ENCODE peak calls at places on chromosomes 12 and 14, in nine cellular contexts. One of them, this sample, is unnamed.

GRCh38 chr14:30610719-30611388 is 11.3 kb upstream of the SCFD1 start:
- DNase-seq in astrocyte of the spinal cord: peak
- DNase-seq in fibroblast of mammary gland: peak
- DNase-seq in fibroblast of the aortic adventitia: peak
- DNase-seq in breast epithelium: no peak
- DNase-seq in Peyer's patch: no peak
- DNase-seq in uterus: peak
- DNase-seq in tibial artery: peak
- DNase-seq in GM12878: no peak
- DNase-seq in this sample: peak

GRCh38 chr12:64450711-64451486 is 1.0 kb upstream of the TBK1 start:
- DNase-seq in uterus: no peak
- DNase-seq in breast epithelium: no peak
- DNase-seq in GM12878: no peak
- DNase-seq in fibroblast of mammary gland: peak
- DNase-seq in fibroblast of the aortic adventitia: peak
- DNase-seq in Peyer's patch: no peak
- DNase-seq in tibial artery: no peak
- DNase-seq in astrocyte of the spinal cord: peak
- DNase-seq in this sample: peak

GRCh38 chr14:40213701-40214100 is 781.5 kb upstream of the FBXO33 start:
- DNase-seq in astrocyte of the spinal cord: no peak
- DNase-seq in Peyer's patch: no peak
- DNase-seq in tibial artery: no peak
- DNase-seq in uterus: no peak
- DNase-seq in fibroblast of the aortic adventitia: no peak
- DNase-seq in GM12878: no peak
- DNase-seq in fibroblast of mammary gland: no peak
- DNase-seq in breast epithelium: no peak
- DNase-seq in this sample: no peak

GRCh38 chr14:89304972-89305703 is 111.9 kb downstream of the FOXN3 start:
- DNase-seq in uterus: peak
- DNase-seq in fibroblast of mammary gland: peak
- DNase-seq in Peyer's patch: no peak
- DNase-seq in GM12878: peak
- DNase-seq in astrocyte of the spinal cord: peak
- DNase-seq in tibial artery: peak
- DNase-seq in fibroblast of the aortic adventitia: peak
- DNase-seq in breast epithelium: no peak
- DNase-seq in this sample: peak

GRCh38 chr12:678747-679712 is 15.8 kb upstream of the NINJ2 start:
- DNase-seq in fibroblast of the aortic adventitia: no peak
- DNase-seq in astrocyte of the spinal cord: no peak
- DNase-seq in fibroblast of mammary gland: no peak
- DNase-seq in GM12878: peak
- DNase-seq in tibial artery: no peak
- DNase-seq in breast epithelium: no peak
- DNase-seq in Peyer's patch: no peak
- DNase-seq in uterus: no peak
- DNase-seq in this sample: no peak

GRCh38 chr14:102917469-102918211 is 4.8 kb upstream of the AMN start:
- DNase-seq in GM12878: no peak
- DNase-seq in uterus: no peak
- DNase-seq in astrocyte of the spinal cord: peak
- DNase-seq in fibroblast of the aortic adventitia: peak
- DNase-seq in breast epithelium: no peak
- DNase-seq in Peyer's patch: peak
- DNase-seq in tibial artery: peak
- DNase-seq in fibroblast of mammary gland: peak
- DNase-seq in this sample: peak

GRCh38 chr14:77065851-77066554 is 32.1 kb upstream of the CIPC start:
- DNase-seq in breast epithelium: no peak
- DNase-seq in GM12878: no peak
- DNase-seq in tibial artery: no peak
- DNase-seq in Peyer's patch: no peak
- DNase-seq in fibroblast of the aortic adventitia: no peak
- DNase-seq in astrocyte of the spinal cord: no peak
- DNase-seq in fibroblast of mammary gland: no peak
- DNase-seq in uterus: no peak
- DNase-seq in this sample: no peak

GRCh38 chr12:96064266-96064665 is 28.9 kb upstream of the LTA4H start:
- DNase-seq in breast epithelium: no peak
- DNase-seq in fibroblast of mammary gland: no peak
- DNase-seq in uterus: no peak
- DNase-seq in GM12878: no peak
- DNase-seq in fibroblast of the aortic adventitia: no peak
- DNase-seq in Peyer's patch: no peak
- DNase-seq in astrocyte of the spinal cord: no peak
- DNase-seq in tibial artery: no peak
- DNase-seq in this sample: no peak

GRCh38 chr12:8912910-8913309 is 1.4 kb upstream of the PHC1 start:
- DNase-seq in astrocyte of the spinal cord: no peak
- DNase-seq in GM12878: no peak
- DNase-seq in fibroblast of mammary gland: peak
- DNase-seq in fibroblast of the aortic adventitia: no peak
- DNase-seq in breast epithelium: peak
- DNase-seq in uterus: no peak
- DNase-seq in Peyer's patch: no peak
- DNase-seq in tibial artery: no peak
- DNase-seq in this sample: no peak

GRCh38 chr14:61621444-61621843 is 73.9 kb upstream of the HIF1A start:
- DNase-seq in uterus: no peak
- DNase-seq in fibroblast of mammary gland: no peak
- DNase-seq in tibial artery: no peak
- DNase-seq in fibroblast of the aortic adventitia: no peak
- DNase-seq in breast epithelium: no peak
- DNase-seq in Peyer's patch: no peak
- DNase-seq in GM12878: no peak
- DNase-seq in astrocyte of the spinal cord: no peak
- DNase-seq in this sample: no peak

GRCh38 chr12:25208554-25208953 is 13.5 kb downstream of the ETFRF1 start:
- DNase-seq in breast epithelium: no peak
- DNase-seq in astrocyte of the spinal cord: no peak
- DNase-seq in uterus: no peak
- DNase-seq in tibial artery: no peak
- DNase-seq in fibroblast of mammary gland: no peak
- DNase-seq in Peyer's patch: no peak
- DNase-seq in fibroblast of the aortic adventitia: no peak
- DNase-seq in GM12878: no peak
- DNase-seq in this sample: no peak

GRCh38 chr12:66367015-66367667 is 64.8 kb downstream of the HELB start:
- DNase-seq in fibroblast of mammary gland: no peak
- DNase-seq in GM12878: no peak
- DNase-seq in tibial artery: no peak
- DNase-seq in breast epithelium: no peak
- DNase-seq in fibroblast of the aortic adventitia: no peak
- DNase-seq in astrocyte of the spinal cord: no peak
- DNase-seq in uterus: no peak
- DNase-seq in Peyer's patch: no peak
- DNase-seq in this sample: no peak

GRCh38 chr12:116891019-116891418 is 9.8 kb upstream of the HRK start:
- DNase-seq in uterus: no peak
- DNase-seq in astrocyte of the spinal cord: no peak
- DNase-seq in fibroblast of mammary gland: no peak
- DNase-seq in GM12878: no peak
- DNase-seq in Peyer's patch: no peak
- DNase-seq in breast epithelium: no peak
- DNase-seq in fibroblast of the aortic adventitia: no peak
- DNase-seq in tibial artery: no peak
- DNase-seq in this sample: no peak

GRCh38 chr12:106445981-106446380 is 88.4 kb downstream of the POLR3B start:
- DNase-seq in uterus: no peak
- DNase-seq in Peyer's patch: no peak
- DNase-seq in tibial artery: no peak
- DNase-seq in GM12878: no peak
- DNase-seq in astrocyte of the spinal cord: no peak
- DNase-seq in fibroblast of the aortic adventitia: no peak
- DNase-seq in breast epithelium: no peak
- DNase-seq in fibroblast of mammary gland: no peak
- DNase-seq in this sample: no peak

GRCh38 chr12:57525615-57526383 is 3.2 kb downstream of the MBD6 start:
- DNase-seq in fibroblast of the aortic adventitia: no peak
- DNase-seq in uterus: no peak
- DNase-seq in fibroblast of mammary gland: no peak
- DNase-seq in astrocyte of the spinal cord: no peak
- DNase-seq in tibial artery: no peak
- DNase-seq in GM12878: no peak
- DNase-seq in Peyer's patch: no peak
- DNase-seq in breast epithelium: no peak
- DNase-seq in this sample: no peak

GRCh38 chr12:81077329-81077685 is 572 bp upstream of the ACSS3 start:
- DNase-seq in astrocyte of the spinal cord: peak
- DNase-seq in fibroblast of mammary gland: peak
- DNase-seq in GM12878: no peak
- DNase-seq in fibroblast of the aortic adventitia: peak
- DNase-seq in tibial artery: no peak
- DNase-seq in breast epithelium: no peak
- DNase-seq in Peyer's patch: no peak
- DNase-seq in uterus: peak
- DNase-seq in this sample: peak

GRCh38 chr12:16610006-16610520 is 4.1 kb upstream of the LMO3 start:
- DNase-seq in GM12878: no peak
- DNase-seq in tibial artery: no peak
- DNase-seq in astrocyte of the spinal cord: no peak
- DNase-seq in fibroblast of the aortic adventitia: no peak
- DNase-seq in fibroblast of mammary gland: no peak
- DNase-seq in Peyer's patch: no peak
- DNase-seq in breast epithelium: no peak
- DNase-seq in uterus: peak
- DNase-seq in this sample: no peak

GRCh38 chr12:131044136-131044535 is 90.4 kb downstream of the ADGRD1 start:
- DNase-seq in tibial artery: no peak
- DNase-seq in breast epithelium: peak
- DNase-seq in fibroblast of mammary gland: no peak
- DNase-seq in fibroblast of the aortic adventitia: no peak
- DNase-seq in uterus: no peak
- DNase-seq in Peyer's patch: no peak
- DNase-seq in astrocyte of the spinal cord: no peak
- DNase-seq in GM12878: no peak
- DNase-seq in this sample: no peak

GRCh38 chr14:71395151-71395604 is 487.9 kb downstream of the PCNX1 start:
- DNase-seq in Peyer's patch: no peak
- DNase-seq in tibial artery: no peak
- DNase-seq in fibroblast of mammary gland: peak
- DNase-seq in GM12878: no peak
- DNase-seq in fibroblast of the aortic adventitia: peak
- DNase-seq in breast epithelium: no peak
- DNase-seq in astrocyte of the spinal cord: no peak
- DNase-seq in uterus: no peak
- DNase-seq in this sample: peak

GRCh38 chr12:47779301-47779942 is 6.4 kb downstream of the SLC48A1 start:
- DNase-seq in uterus: peak
- DNase-seq in GM12878: peak
- DNase-seq in Peyer's patch: peak
- DNase-seq in fibroblast of mammary gland: peak
- DNase-seq in breast epithelium: peak
- DNase-seq in fibroblast of the aortic adventitia: peak
- DNase-seq in astrocyte of the spinal cord: peak
- DNase-seq in tibial artery: peak
- DNase-seq in this sample: peak

GRCh38 chr12:10027311-10028099 is 3.0 kb upstream of the CLEC9A start:
- DNase-seq in GM12878: no peak
- DNase-seq in tibial artery: no peak
- DNase-seq in Peyer's patch: no peak
- DNase-seq in fibroblast of mammary gland: peak
- DNase-seq in breast epithelium: no peak
- DNase-seq in fibroblast of the aortic adventitia: no peak
- DNase-seq in astrocyte of the spinal cord: no peak
- DNase-seq in uterus: no peak
- DNase-seq in this sample: peak

GRCh38 chr14:88750945-88751344 is 41.8 kb downstream of the EML5 start:
- DNase-seq in fibroblast of the aortic adventitia: no peak
- DNase-seq in astrocyte of the spinal cord: no peak
- DNase-seq in Peyer's patch: no peak
- DNase-seq in uterus: no peak
- DNase-seq in breast epithelium: no peak
- DNase-seq in fibroblast of mammary gland: no peak
- DNase-seq in GM12878: no peak
- DNase-seq in tibial artery: no peak
- DNase-seq in this sample: no peak

GRCh38 chr12:97283297-97283696 is 179.3 kb upstream of the RMST start:
- DNase-seq in uterus: no peak
- DNase-seq in Peyer's patch: no peak
- DNase-seq in tibial artery: no peak
- DNase-seq in breast epithelium: no peak
- DNase-seq in fibroblast of the aortic adventitia: no peak
- DNase-seq in astrocyte of the spinal cord: no peak
- DNase-seq in fibroblast of mammary gland: no peak
- DNase-seq in GM12878: no peak
- DNase-seq in this sample: no peak
- TF ChIP-seq CTCF in uterus: no peak
- TF ChIP-seq CTCF in Peyer's patch: no peak
- TF ChIP-seq CTCF in tibial artery: no peak
- TF ChIP-seq CTCF in breast epithelium: no peak
- TF ChIP-seq CTCF in fibroblast of the aortic adventitia: no peak
- TF ChIP-seq CTCF in astrocyte of the spinal cord: no peak
- TF ChIP-seq CTCF in fibroblast of mammary gland: no peak
- TF ChIP-seq CTCF in GM12878: peak
- TF ChIP-seq CTCF in this sample: no peak

GRCh38 chr12:6341439-6342139 is at the start of gene TNFRSF1A:
- DNase-seq in fibroblast of the aortic adventitia: peak
- DNase-seq in astrocyte of the spinal cord: peak
- DNase-seq in tibial artery: peak
- DNase-seq in Peyer's patch: peak
- DNase-seq in GM12878: no peak
- DNase-seq in fibroblast of mammary gland: peak
- DNase-seq in breast epithelium: no peak
- DNase-seq in uterus: peak
- DNase-seq in this sample: peak
- H3K4me3 ChIP-seq in fibroblast of the aortic adventitia: peak
- H3K4me3 ChIP-seq in astrocyte of the spinal cord: peak
- H3K4me3 ChIP-seq in tibial artery: peak
- H3K4me3 ChIP-seq in Peyer's patch: peak
- H3K4me3 ChIP-seq in GM12878: peak
- H3K4me3 ChIP-seq in fibroblast of mammary gland: peak
- H3K4me3 ChIP-seq in breast epithelium: peak
- H3K4me3 ChIP-seq in uterus: peak
- H3K4me3 ChIP-seq in this sample: peak

GRCh38 chr14:37340353-37340752 is 142.6 kb downstream of the MIPOL1 start:
- DNase-seq in astrocyte of the spinal cord: no peak
- DNase-seq in breast epithelium: no peak
- DNase-seq in Peyer's patch: no peak
- DNase-seq in uterus: no peak
- DNase-seq in fibroblast of the aortic adventitia: no peak
- DNase-seq in tibial artery: no peak
- DNase-seq in GM12878: no peak
- DNase-seq in fibroblast of mammary gland: no peak
- DNase-seq in this sample: no peak
- TF ChIP-seq CTCF in astrocyte of the spinal cord: no peak
- TF ChIP-seq CTCF in breast epithelium: no peak
- TF ChIP-seq CTCF in Peyer's patch: no peak
- TF ChIP-seq CTCF in uterus: no peak
- TF ChIP-seq CTCF in fibroblast of the aortic adventitia: no peak
- TF ChIP-seq CTCF in tibial artery: no peak
- TF ChIP-seq CTCF in GM12878: no peak
- TF ChIP-seq CTCF in fibroblast of mammary gland: peak
- TF ChIP-seq CTCF in this sample: no peak

GRCh38 chr14:69392481-69392880 is 5.6 kb downstream of the ERH start:
- DNase-seq in breast epithelium: no peak
- DNase-seq in GM12878: peak
- DNase-seq in uterus: no peak
- DNase-seq in fibroblast of mammary gland: no peak
- DNase-seq in fibroblast of the aortic adventitia: no peak
- DNase-seq in tibial artery: no peak
- DNase-seq in Peyer's patch: no peak
- DNase-seq in astrocyte of the spinal cord: no peak
- DNase-seq in this sample: no peak
- H3K4me3 ChIP-seq in breast epithelium: no peak
- H3K4me3 ChIP-seq in GM12878: peak
- H3K4me3 ChIP-seq in uterus: no peak
- H3K4me3 ChIP-seq in fibroblast of mammary gland: no peak
- H3K4me3 ChIP-seq in fibroblast of the aortic adventitia: no peak
- H3K4me3 ChIP-seq in tibial artery: no peak
- H3K4me3 ChIP-seq in Peyer's patch: no peak
- H3K4me3 ChIP-seq in astrocyte of the spinal cord: no peak
- H3K4me3 ChIP-seq in this sample: no peak

This sample was measured in AG10803.